ENCODE peak calls at places on chromosomes 6 and 20, in ten cellular contexts. V is tibial artery, S is AG09319, L is GM12864, W is ovary, M is MM.1S, J is foreskin fibroblast, T is neural progenitor cell, Q is endothelial cell, I is lung. B is an unnamed sample.

GRCh38 chr6:41257369-41258195 is 28.9 kb downstream of the TREM1 start:
- DNase-seq in T (no peak), L (no peak), I (no peak), J (peak; percentile 75), V (no peak), Q (no peak), M (no peak), W (peak; percentile 49), S (peak; percentile 46), B (no peak)

GRCh38 chr6:147642458-147642857 is 134.0 kb downstream of the SAMD5 start:
- DNase-seq in S (no peak), L (no peak), I (no peak), J (no peak), M (no peak), T (no peak), W (no peak), V (no peak), Q (no peak), B (no peak)

GRCh38 chr6:121691126-121691540 is 255.7 kb downstream of the GJA1 start:
- DNase-seq in T (no peak), W (no peak), V (no peak), I (no peak), S (no peak), J (peak; percentile 57), L (no peak), M (no peak), Q (no peak), B (no peak)

GRCh38 chr6:90107721-90108364 is 188.8 kb downstream of the BACH2 start:
- DNase-seq in T (peak; percentile 25), J (no peak), W (no peak), Q (no peak), I (no peak), M (no peak), V (no peak), L (peak; percentile 39), S (no peak), B (peak; percentile 25)

GRCh38 chr20:25629816-25630499 is 6.1 kb upstream of the NANP start:
- DNase-seq in Q (no peak), J (peak; percentile 13), L (no peak), V (no peak), M (no peak), W (no peak), S (no peak), T (no peak), I (no peak), B (no peak)

GRCh38 chr6:105759015-105759414 is 327.1 kb upstream of the PRDM1 start:
- DNase-seq in S (no peak), T (no peak), J (no peak), Q (no peak), L (no peak), I (no peak), W (no peak), V (no peak), M (no peak), B (no peak)

GRCh38 chr6:170292778-170293164 is 1.9 kb upstream of the DLL1 start:
- DNase-seq in M (no peak), Q (no peak), I (no peak), V (no peak), T (peak; percentile 62), S (no peak), L (no peak), J (peak; percentile 44), W (no peak), B (no peak)

GRCh38 chr6:122008105-122009100 is 391.0 kb upstream of the HSF2 start:
- DNase-seq in L (no peak), W (no peak), V (no peak), I (no peak), J (peak; percentile 65), S (no peak), Q (no peak), T (peak; percentile 31), M (no peak), B (no peak)

DNA sequence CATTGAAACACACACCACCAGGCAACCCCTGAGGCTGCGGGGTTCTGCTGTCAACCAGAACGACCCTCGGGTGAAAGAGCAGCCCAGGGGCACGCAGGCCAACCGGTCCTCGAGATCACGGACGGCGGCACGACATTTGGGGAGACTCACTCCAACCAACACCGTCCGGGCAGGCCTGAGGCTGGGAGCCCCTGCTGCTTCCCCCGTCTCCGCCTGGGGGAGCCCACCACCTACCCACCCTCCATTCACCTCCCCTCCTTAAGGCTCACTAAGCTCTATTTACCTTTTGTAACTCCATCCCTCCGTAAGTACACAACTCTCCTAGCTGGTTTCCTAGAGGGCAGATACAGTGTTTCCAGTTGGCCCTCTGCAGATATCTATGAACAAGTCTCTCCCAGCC is 971.3 kb upstream of the DEFB115 start:
- DNase-seq in W (no peak), I (no peak), L (no peak), V (no peak), S (no peak), T (no peak), M (no peak), Q (no peak), J (no peak), B (no peak)
- TF ChIP-seq CTCF in W (no peak), I (no peak), L (peak; percentile 37), V (no peak), S (no peak), T (no peak), M (no peak), Q (no peak), J (no peak), B (no peak)

GRCh38 chr20:62872184-62872862 is 10.7 kb upstream of the TCFL5 start:
- DNase-seq in Q (no peak), L (no peak), S (no peak), J (no peak), W (no peak), T (no peak), I (no peak), V (no peak), M (no peak), B (no peak)
- TF ChIP-seq CTCF in Q (no peak), L (no peak), S (no peak), J (no peak), W (no peak), T (no peak), I (no peak), V (no peak), M (no peak), B (no peak)

GRCh38 chr20:1397710-1398109 is 4.9 kb upstream of the FKBP1A start:
- DNase-seq in T (no peak), S (no peak), L (no peak), I (no peak), M (no peak), J (peak; percentile 47), Q (no peak), W (no peak), V (no peak), B (no peak)
- TF ChIP-seq CTCF in T (peak; percentile 7), S (no peak), L (no peak), I (no peak), M (no peak), J (no peak), Q (no peak), W (peak; percentile 37), V (no peak), B (no peak)

DNA sequence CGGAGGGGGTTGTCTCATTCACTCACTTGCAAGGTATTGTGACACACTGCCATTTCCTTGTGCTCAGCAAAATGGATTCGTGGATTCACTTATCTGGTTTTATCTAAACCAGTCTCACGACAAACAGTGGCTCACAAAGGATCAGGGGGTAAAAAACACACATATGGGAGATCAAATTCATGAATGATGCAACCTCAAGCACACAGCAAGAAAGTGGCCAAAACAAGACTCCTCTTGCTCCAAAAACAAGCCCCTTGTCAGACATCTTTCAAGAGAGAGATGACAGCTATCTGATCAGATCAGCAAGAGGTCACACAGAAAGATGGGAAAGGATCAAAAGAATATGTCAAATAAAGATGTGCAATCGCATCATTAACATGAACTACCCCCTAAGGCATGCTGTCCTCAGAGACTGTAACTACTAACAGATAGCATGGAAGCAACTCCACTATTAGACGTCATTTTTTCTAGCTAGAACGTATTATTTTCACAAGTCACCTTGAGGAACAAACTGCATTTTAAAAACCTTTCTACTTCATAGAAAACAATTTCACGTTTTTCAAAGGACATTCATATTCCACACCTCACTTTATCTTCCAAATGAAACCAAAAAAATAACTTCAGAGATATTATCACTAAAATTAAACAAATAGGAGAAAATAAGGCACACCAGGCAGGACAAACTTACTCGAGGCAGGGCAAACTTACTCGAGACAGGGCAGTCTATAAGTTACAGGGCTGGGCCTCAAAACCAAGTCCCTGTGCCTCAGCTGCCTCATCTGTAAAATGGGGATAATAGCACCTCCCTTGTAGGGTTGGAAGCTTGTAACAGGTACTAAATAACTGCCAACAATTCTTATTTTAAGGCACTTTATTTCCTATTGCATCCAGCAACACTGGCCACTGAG is 122.3 kb downstream of the PREX1 start:
- DNase-seq in M (no peak), V (no peak), L (no peak), W (no peak), I (no peak), J (peak; percentile 60), S (peak; percentile 37), Q (no peak), T (no peak), B (no peak)
- TF ChIP-seq CTCF in M (no peak), V (no peak), L (no peak), W (no peak), I (no peak), J (no peak), S (no peak), Q (no peak), T (no peak), B (no peak)

DNA sequence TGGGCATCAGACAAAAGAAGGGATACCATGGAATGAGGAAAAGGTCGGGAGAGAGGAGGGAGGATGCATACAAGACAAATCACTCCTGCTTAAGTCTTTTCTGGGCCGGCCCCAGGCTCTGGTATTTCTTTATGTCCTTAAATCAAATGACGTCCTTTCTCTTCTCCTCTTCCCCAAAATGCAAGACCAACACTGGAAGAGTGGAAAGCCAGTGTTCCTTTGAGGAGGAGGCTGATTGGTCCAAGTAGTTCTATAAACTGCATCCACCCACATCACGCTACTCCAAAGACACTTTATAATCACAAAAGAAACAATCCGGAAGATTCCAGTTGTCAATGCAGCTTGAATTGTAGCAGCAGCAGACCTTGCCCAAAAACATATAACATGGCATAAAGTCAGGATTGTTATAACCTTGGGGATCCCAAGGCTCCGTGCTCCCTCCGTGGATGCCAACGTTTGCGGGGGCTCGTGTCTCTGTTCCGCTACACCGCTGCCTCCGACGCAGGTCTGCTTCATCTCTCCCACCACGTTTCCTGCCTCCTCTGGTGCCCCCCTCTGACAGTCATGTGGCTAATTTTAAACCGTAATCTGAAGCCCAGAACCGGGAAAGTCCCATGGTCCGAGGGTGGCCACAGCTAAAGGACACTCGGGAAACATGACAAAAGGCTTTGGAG is 47.1 kb downstream of the MCUR1 start:
- DNase-seq in I (no peak), L (no peak), W (peak; percentile 67), J (peak; percentile 64), M (no peak), T (peak; percentile 25), S (no peak), V (peak; percentile 66), Q (no peak), B (no peak)
- TF ChIP-seq CTCF in I (no peak), L (no peak), W (no peak), J (peak; percentile 13), M (no peak), T (no peak), S (peak; percentile 13), V (peak; percentile 21), Q (no peak), B (peak; percentile 13)

GRCh38 chr20:7159903-7160302 is 392.4 kb downstream of the BMP2 start:
- DNase-seq in T (no peak), L (no peak), S (no peak), Q (no peak), V (no peak), J (no peak), I (no peak), M (no peak), W (no peak), B (no peak)

GRCh38 chr20:7155794-7156193 is 388.3 kb downstream of the BMP2 start:
- DNase-seq in V (no peak), I (no peak), M (no peak), L (no peak), J (peak; percentile 5), W (no peak), T (no peak), S (no peak), Q (no peak), B (no peak)

GRCh38 chr20:7161690-7162089 is 394.2 kb downstream of the BMP2 start:
- DNase-seq in V (no peak), J (peak; percentile 5), L (no peak), T (peak; percentile 32), Q (peak; percentile 7), I (no peak), W (no peak), S (no peak), M (no peak), B (no peak)
- TF ChIP-seq CTCF in V (no peak), J (peak; percentile 23), L (no peak), T (peak; percentile 65), Q (peak; percentile 46), I (no peak), W (no peak), S (peak; percentile 47), M (peak; percentile 48), B (no peak)